ENCODE peak calls at places on chromosome 12, in five cellular contexts. D, I, N, F and R are unnamed samples.

GRCh38 chr12:106090586-106091411 is 48.0 kb downstream of the NUAK1 start:
- DNase-seq in D (no peak), I (no peak), N (no peak), F (no peak), R (no peak)

GRCh38 chr12:113154351-113154973 is 4.9 kb downstream of the CFAP73 start:
- DNase-seq in D (no peak), I (no peak), N (peak), F (no peak), R (peak)

GRCh38 chr12:6450869-6451347 is 934 bp upstream of the TAPBPL start:
- DNase-seq in D (no peak), I (no peak), N (no peak), F (no peak), R (peak)

GRCh38 chr12:126385785-126386184 is 1320.5 kb downstream of the AACS start:
- DNase-seq in D (no peak), I (no peak), N (no peak), F (no peak), R (no peak)

GRCh38 chr12:48142818-48143674 is 14.3 kb downstream of the ASB8 start:
- DNase-seq in D (no peak), I (no peak), N (no peak), F (no peak), R (no peak)

GRCh38 chr12:96025518-96025917 is 9.9 kb downstream of the LTA4H start:
- DNase-seq in D (no peak), I (no peak), N (no peak), F (no peak), R (no peak)

GRCh38 chr12:91215940-91216454 is 33.4 kb upstream of the DCN start:
- DNase-seq in D (no peak), I (no peak), N (no peak), F (no peak), R (no peak)

GRCh38 chr12:132711169-132711843 is 664 bp downstream of the PGAM5 start:
- DNase-seq in D (no peak), I (peak), N (peak), F (peak), R (no peak)